ENCODE peak calls at places on chromosomes 4 and X, in nine cellular contexts. N is activated CD4-positive, alpha-beta T cell treated with anti-CD3 and anti-CD28 coated beads, Interleukin-2, amount 10 ng/mL, durations not matched to agents 7 days and 5 days; B is NCI-H1092 treated with DMSO at 0.1 percent for 48 hours; P is adipocyte; K is stimulated activated CD4-positive, alpha-beta T cell treated with anti-CD3 and anti-CD28 coated beads, Interleukin-4, amount 100 ng/mL, for 24 hours; L is T-helper 1 cell; I is mesendoderm; H is progenitor cell of endocrine pancreas; Z is hypothalamus. D is an unnamed sample.

GRCh38 chrX:123962006-123962485 is 540 bp downstream of the STAG2 start:
- DNase-seq in N (peak; percentile 13), B (no peak), P (peak; percentile 25), K (no peak), L (no peak), I (no peak), H (no peak), Z (no peak), D (no peak)

GRCh38 chr4:9931196-9931595 is 90.1 kb downstream of the SLC2A9 start:
- DNase-seq in N (no peak), B (no peak), P (no peak), K (no peak), L (no peak), I (no peak), H (no peak), Z (no peak), D (no peak)

GRCh38 chrX:9610774-9611392 is 146.0 kb downstream of the TBL1X start:
- DNase-seq in N (no peak), B (peak; percentile 54), P (peak; percentile 22), K (no peak), L (no peak), I (no peak), H (no peak), Z (no peak), D (no peak)

GRCh38 chr4:120055167-120055566 is 11.5 kb downstream of the MAD2L1 start:
- DNase-seq in N (no peak), B (no peak), P (no peak), K (no peak), L (no peak), I (no peak), H (no peak), Z (no peak), D (no peak)

GRCh38 chr4:180615746-180616145 is 1627.5 kb upstream of the TENM3 start:
- DNase-seq in N (no peak), B (no peak), P (no peak), K (no peak), L (no peak), I (peak; percentile 56), H (no peak), Z (no peak), D (no peak)

GRCh38 chr4:94798808-94799207 is 41.1 kb downstream of the BMPR1B start:
- DNase-seq in N (no peak), B (no peak), P (peak; percentile 9), K (no peak), L (no peak), I (no peak), H (no peak), Z (no peak), D (no peak)

GRCh38 chrX:41265615-41266014 is 68.3 kb upstream of the DDX3X start:
- DNase-seq in N (peak; percentile 71), B (no peak), P (no peak), K (peak; percentile 58), L (peak; percentile 39), I (no peak), H (no peak), Z (no peak), D (no peak)

GRCh38 chrX:123771449-123772064 is 38.7 kb upstream of the THOC2 start:
- DNase-seq in N (no peak), B (no peak), P (no peak), K (no peak), L (no peak), I (no peak), H (no peak), Z (no peak), D (no peak)

GRCh38 chr4:86640469-86640868 is 46.4 kb downstream of the PTPN13 start:
- DNase-seq in N (no peak), B (no peak), P (no peak), K (no peak), L (no peak), I (no peak), H (no peak), Z (no peak), D (no peak)